ENCODE peak calls at places on chromosomes 1 and 21, in six cellular contexts. One of them, this sample, is unnamed.

GRCh38 chr1:185595835-185596667 is 138.1 kb upstream of the HMCN1 start:
- DNase-seq in frontal cortex: no peak
- DNase-seq in tibial artery: no peak
- DNase-seq in brain microvascular endothelial cell: peak
- DNase-seq in neural progenitor cell: peak
- DNase-seq in naive B cell: no peak
- DNase-seq in this sample: peak

GRCh38 chr1:206455681-206456344 is 14.5 kb upstream of the IKBKE start:
- DNase-seq in frontal cortex: no peak
- DNase-seq in tibial artery: peak
- DNase-seq in brain microvascular endothelial cell: no peak
- DNase-seq in neural progenitor cell: peak
- DNase-seq in naive B cell: no peak
- DNase-seq in this sample: no peak

GRCh38 chr1:155050560-155051341 is at the start of gene ADAM15:
- DNase-seq in frontal cortex: peak
- DNase-seq in tibial artery: peak
- DNase-seq in brain microvascular endothelial cell: peak
- DNase-seq in neural progenitor cell: peak
- DNase-seq in naive B cell: peak
- DNase-seq in this sample: peak

GRCh38 chr1:235910357-235911299 is 43.9 kb upstream of the LYST start:
- DNase-seq in frontal cortex: peak
- DNase-seq in tibial artery: peak
- DNase-seq in brain microvascular endothelial cell: peak
- DNase-seq in neural progenitor cell: peak
- DNase-seq in naive B cell: no peak
- DNase-seq in this sample: no peak

GRCh38 chr1:164922585-164922984 is 363.6 kb downstream of the PBX1 start:
- DNase-seq in frontal cortex: no peak
- DNase-seq in tibial artery: no peak
- DNase-seq in brain microvascular endothelial cell: no peak
- DNase-seq in neural progenitor cell: no peak
- DNase-seq in naive B cell: no peak
- DNase-seq in this sample: no peak

GRCh38 chr1:11337536-11338350 is 64.7 kb downstream of the UBIAD1 start:
- DNase-seq in frontal cortex: no peak
- DNase-seq in tibial artery: no peak
- DNase-seq in brain microvascular endothelial cell: peak
- DNase-seq in neural progenitor cell: peak
- DNase-seq in naive B cell: peak
- DNase-seq in this sample: no peak

GRCh38 chr1:27137022-27137542 is 17.8 kb downstream of the SLC9A1 start:
- DNase-seq in frontal cortex: no peak
- DNase-seq in tibial artery: no peak
- DNase-seq in brain microvascular endothelial cell: no peak
- DNase-seq in neural progenitor cell: no peak
- DNase-seq in naive B cell: peak
- DNase-seq in this sample: no peak

GRCh38 chr1:222634180-222635013 is 16.5 kb downstream of the MIA3 start:
- DNase-seq in frontal cortex: peak
- DNase-seq in tibial artery: no peak
- DNase-seq in brain microvascular endothelial cell: peak
- DNase-seq in neural progenitor cell: peak
- DNase-seq in naive B cell: peak
- DNase-seq in this sample: peak

GRCh38 chr1:159339517-159339916 is 37.4 kb downstream of the FCER1A start:
- DNase-seq in frontal cortex: no peak
- DNase-seq in tibial artery: no peak
- DNase-seq in brain microvascular endothelial cell: no peak
- DNase-seq in neural progenitor cell: no peak
- DNase-seq in naive B cell: no peak
- DNase-seq in this sample: no peak

GRCh38 chr21:31218830-31219608 is 125.0 kb downstream of the TIAM1 start:
- DNase-seq in frontal cortex: no peak
- DNase-seq in tibial artery: peak
- DNase-seq in brain microvascular endothelial cell: no peak
- DNase-seq in neural progenitor cell: peak
- DNase-seq in naive B cell: no peak
- DNase-seq in this sample: no peak

GRCh38 chr1:206717237-206717989 is 32.7 kb downstream of the MAPKAPK2 start:
- DNase-seq in frontal cortex: no peak
- DNase-seq in tibial artery: no peak
- DNase-seq in brain microvascular endothelial cell: no peak
- DNase-seq in neural progenitor cell: no peak
- DNase-seq in naive B cell: no peak
- DNase-seq in this sample: no peak

GRCh38 chr1:205365945-205366463 is 9.3 kb upstream of the KLHDC8A start:
- DNase-seq in frontal cortex: no peak
- DNase-seq in tibial artery: no peak
- DNase-seq in brain microvascular endothelial cell: no peak
- DNase-seq in neural progenitor cell: no peak
- DNase-seq in naive B cell: no peak
- DNase-seq in this sample: no peak

GRCh38 chr1:84141177-84142003 is 2.7 kb upstream of the PRKACB start:
- DNase-seq in frontal cortex: no peak
- DNase-seq in tibial artery: no peak
- DNase-seq in brain microvascular endothelial cell: no peak
- DNase-seq in neural progenitor cell: no peak
- DNase-seq in naive B cell: peak
- DNase-seq in this sample: no peak

GRCh38 chr1:159076753-159077656 is at the start of gene AIM2:
- DNase-seq in frontal cortex: no peak
- DNase-seq in tibial artery: no peak
- DNase-seq in brain microvascular endothelial cell: no peak
- DNase-seq in neural progenitor cell: no peak
- DNase-seq in naive B cell: peak
- DNase-seq in this sample: no peak

GRCh38 chr1:46983825-46984586 is 39.5 kb upstream of the CYP4X1 start:
- DNase-seq in frontal cortex: no peak
- DNase-seq in tibial artery: no peak
- DNase-seq in brain microvascular endothelial cell: no peak
- DNase-seq in neural progenitor cell: no peak
- DNase-seq in naive B cell: no peak
- DNase-seq in this sample: no peak

GRCh38 chr1:223010552-223011229 is 132.4 kb downstream of the TLR5 start:
- DNase-seq in frontal cortex: no peak
- DNase-seq in tibial artery: no peak
- DNase-seq in brain microvascular endothelial cell: no peak
- DNase-seq in neural progenitor cell: peak
- DNase-seq in naive B cell: no peak
- DNase-seq in this sample: no peak

GRCh38 chr1:111275079-111275478 is 15.6 kb upstream of the CHIA start:
- DNase-seq in frontal cortex: no peak
- DNase-seq in tibial artery: peak
- DNase-seq in brain microvascular endothelial cell: no peak
- DNase-seq in neural progenitor cell: no peak
- DNase-seq in naive B cell: no peak
- DNase-seq in this sample: no peak

GRCh38 chr1:167562697-167563096 is 9.1 kb upstream of the CREG1 start:
- DNase-seq in frontal cortex: no peak
- DNase-seq in tibial artery: no peak
- DNase-seq in brain microvascular endothelial cell: no peak
- DNase-seq in neural progenitor cell: no peak
- DNase-seq in naive B cell: no peak
- DNase-seq in this sample: no peak

GRCh38 chr1:22739648-22740385 is 29.2 kb downstream of the EPHB2 start:
- DNase-seq in frontal cortex: no peak
- DNase-seq in tibial artery: peak
- DNase-seq in brain microvascular endothelial cell: peak
- DNase-seq in neural progenitor cell: no peak
- DNase-seq in naive B cell: no peak
- DNase-seq in this sample: no peak

GRCh38 chr1:25594971-25595370 is 21.6 kb upstream of the MAN1C1 start:
- DNase-seq in frontal cortex: no peak
- DNase-seq in tibial artery: no peak
- DNase-seq in brain microvascular endothelial cell: no peak
- DNase-seq in neural progenitor cell: no peak
- DNase-seq in naive B cell: no peak
- DNase-seq in this sample: no peak

GRCh38 chr1:157137773-157138219 is 399 bp downstream of the ETV3 start:
- DNase-seq in frontal cortex: no peak
- DNase-seq in tibial artery: no peak
- DNase-seq in brain microvascular endothelial cell: no peak
- DNase-seq in neural progenitor cell: peak
- DNase-seq in naive B cell: no peak
- DNase-seq in this sample: no peak

GRCh38 chr1:33903210-33903589 is 39.3 kb downstream of the HMGB4 start:
- DNase-seq in frontal cortex: no peak
- DNase-seq in tibial artery: no peak
- DNase-seq in brain microvascular endothelial cell: no peak
- DNase-seq in neural progenitor cell: no peak
- DNase-seq in naive B cell: no peak
- DNase-seq in this sample: no peak

GRCh38 chr1:53618218-53619087 is 120.5 kb downstream of the GLIS1 start:
- DNase-seq in frontal cortex: no peak
- DNase-seq in tibial artery: peak
- DNase-seq in brain microvascular endothelial cell: no peak
- DNase-seq in neural progenitor cell: no peak
- DNase-seq in naive B cell: no peak
- DNase-seq in this sample: no peak

GRCh38 chr1:172429324-172430127 is 9.0 kb downstream of the C1orf105 start:
- DNase-seq in frontal cortex: peak
- DNase-seq in tibial artery: no peak
- DNase-seq in brain microvascular endothelial cell: peak
- DNase-seq in neural progenitor cell: peak
- DNase-seq in naive B cell: peak
- DNase-seq in this sample: peak

GRCh38 chr1:93313026-93313425 is 32.7 kb upstream of the DR1 start:
- DNase-seq in frontal cortex: no peak
- DNase-seq in tibial artery: no peak
- DNase-seq in brain microvascular endothelial cell: no peak
- DNase-seq in neural progenitor cell: no peak
- DNase-seq in naive B cell: no peak
- DNase-seq in this sample: no peak

GRCh38 chr1:210446479-210446878 is 117.8 kb downstream of the HHAT start:
- DNase-seq in frontal cortex: no peak
- DNase-seq in tibial artery: no peak
- DNase-seq in brain microvascular endothelial cell: peak
- DNase-seq in neural progenitor cell: peak
- DNase-seq in naive B cell: no peak
- DNase-seq in this sample: no peak

GRCh38 chr21:41957991-41958766 is 4.4 kb upstream of the C2CD2 start:
- DNase-seq in frontal cortex: peak
- DNase-seq in tibial artery: peak
- DNase-seq in brain microvascular endothelial cell: peak
- DNase-seq in neural progenitor cell: no peak
- DNase-seq in naive B cell: no peak
- DNase-seq in this sample: peak

GRCh38 chr1:211648336-211648735 is 27.1 kb downstream of the NEK2 start:
- DNase-seq in frontal cortex: no peak
- DNase-seq in tibial artery: no peak
- DNase-seq in brain microvascular endothelial cell: no peak
- DNase-seq in neural progenitor cell: no peak
- DNase-seq in naive B cell: no peak
- DNase-seq in this sample: no peak

GRCh38 chr1:206518743-206519142 is 11.4 kb downstream of the RASSF5 start:
- DNase-seq in frontal cortex: no peak
- DNase-seq in tibial artery: no peak
- DNase-seq in brain microvascular endothelial cell: no peak
- DNase-seq in neural progenitor cell: no peak
- DNase-seq in naive B cell: no peak
- DNase-seq in this sample: no peak

GRCh38 chr1:37622131-37622530 is 12.6 kb downstream of the RSPO1 start:
- DNase-seq in frontal cortex: no peak
- DNase-seq in tibial artery: no peak
- DNase-seq in brain microvascular endothelial cell: no peak
- DNase-seq in neural progenitor cell: peak
- DNase-seq in naive B cell: no peak
- DNase-seq in this sample: no peak

GRCh38 chr1:245153645-245154428 is 948 bp upstream of the KIF26B start:
- DNase-seq in frontal cortex: peak
- DNase-seq in tibial artery: peak
- DNase-seq in brain microvascular endothelial cell: no peak
- DNase-seq in neural progenitor cell: peak
- DNase-seq in naive B cell: peak
- DNase-seq in this sample: peak

GRCh38 chr1:3342960-3343359 is 111.5 kb upstream of the ARHGEF16 start:
- DNase-seq in frontal cortex: no peak
- DNase-seq in tibial artery: no peak
- DNase-seq in brain microvascular endothelial cell: no peak
- DNase-seq in neural progenitor cell: no peak
- DNase-seq in naive B cell: no peak
- DNase-seq in this sample: no peak

GRCh38 chr1:4213599-4213998 is 313.5 kb upstream of the C1orf174 start:
- DNase-seq in frontal cortex: no peak
- DNase-seq in tibial artery: no peak
- DNase-seq in brain microvascular endothelial cell: no peak
- DNase-seq in neural progenitor cell: no peak
- DNase-seq in naive B cell: no peak
- DNase-seq in this sample: no peak

GRCh38 chr1:160664573-160665051 is 17.8 kb upstream of the SLAMF1 start:
- DNase-seq in frontal cortex: no peak
- DNase-seq in tibial artery: no peak
- DNase-seq in brain microvascular endothelial cell: no peak
- DNase-seq in neural progenitor cell: no peak
- DNase-seq in naive B cell: peak
- DNase-seq in this sample: no peak

GRCh38 chr21:44437371-44437695 is 18.0 kb upstream of the LRRC3 start:
- DNase-seq in frontal cortex: no peak
- DNase-seq in tibial artery: no peak
- DNase-seq in brain microvascular endothelial cell: no peak
- DNase-seq in neural progenitor cell: no peak
- DNase-seq in naive B cell: no peak
- DNase-seq in this sample: no peak

GRCh38 chr1:32247983-32248889 is 1.2 kb downstream of the FAM167B start:
- DNase-seq in frontal cortex: peak
- DNase-seq in tibial artery: peak
- DNase-seq in brain microvascular endothelial cell: peak
- DNase-seq in neural progenitor cell: peak
- DNase-seq in naive B cell: peak
- DNase-seq in this sample: peak

GRCh38 chr1:183881387-183882084 is 76.6 kb downstream of the RGL1 start:
- DNase-seq in frontal cortex: no peak
- DNase-seq in tibial artery: no peak
- DNase-seq in brain microvascular endothelial cell: peak
- DNase-seq in neural progenitor cell: peak
- DNase-seq in naive B cell: no peak
- DNase-seq in this sample: no peak

This sample was measured in T47D.